ENCODE peak calls at places on chromosome 18, in four cellular contexts. One of them, this sample, is unnamed.

GRCh38 chr18:62759704-62760402 is 44.5 kb downstream of the PHLPP1 start:
- DNase-seq in activated gamma-delta T cell treated with Interleukin-2 at 50 U/mL for 16 hours: no peak
- DNase-seq in NAMALWA: no peak
- DNase-seq in NCI-H2081: no peak
- DNase-seq in this sample: no peak

GRCh38 chr18:6159426-6159825 is 255.3 kb downstream of the L3MBTL4 start:
- DNase-seq in activated gamma-delta T cell treated with Interleukin-2 at 50 U/mL for 16 hours: no peak
- DNase-seq in NAMALWA: no peak
- DNase-seq in NCI-H2081: no peak
- DNase-seq in this sample: no peak

GRCh38 chr18:76553715-76554603 is 58.9 kb upstream of the ZNF516 start:
- DNase-seq in activated gamma-delta T cell treated with Interleukin-2 at 50 U/mL for 16 hours: no peak
- DNase-seq in NAMALWA: no peak
- DNase-seq in NCI-H2081: no peak
- DNase-seq in this sample: no peak

GRCh38 chr18:26689226-26689913 is 141.0 kb upstream of the KCTD1 start:
- DNase-seq in activated gamma-delta T cell treated with Interleukin-2 at 50 U/mL for 16 hours: no peak
- DNase-seq in NAMALWA: no peak
- DNase-seq in NCI-H2081: no peak
- DNase-seq in this sample: no peak

GRCh38 chr18:75828379-75828778 is 400.9 kb upstream of the SMIM21 start:
- DNase-seq in activated gamma-delta T cell treated with Interleukin-2 at 50 U/mL for 16 hours: no peak
- DNase-seq in NAMALWA: no peak
- DNase-seq in NCI-H2081: no peak
- DNase-seq in this sample: no peak

GRCh38 chr18:76098728-76099514 is 396.1 kb downstream of the ZNF516 start:
- DNase-seq in activated gamma-delta T cell treated with Interleukin-2 at 50 U/mL for 16 hours: no peak
- DNase-seq in NAMALWA: no peak
- DNase-seq in NCI-H2081: no peak
- DNase-seq in this sample: no peak

GRCh38 chr18:11307716-11308115 is 158.3 kb upstream of the PIEZO2 start:
- DNase-seq in activated gamma-delta T cell treated with Interleukin-2 at 50 U/mL for 16 hours: no peak
- DNase-seq in NAMALWA: no peak
- DNase-seq in NCI-H2081: no peak
- DNase-seq in this sample: no peak

GRCh38 chr18:10241571-10241970 is 212.9 kb upstream of the APCDD1 start:
- DNase-seq in activated gamma-delta T cell treated with Interleukin-2 at 50 U/mL for 16 hours: no peak
- DNase-seq in NAMALWA: no peak
- DNase-seq in NCI-H2081: no peak
- DNase-seq in this sample: no peak

GRCh38 chr18:336753-337152 is 68.9 kb upstream of the THOC1 start:
- DNase-seq in activated gamma-delta T cell treated with Interleukin-2 at 50 U/mL for 16 hours: no peak
- DNase-seq in NAMALWA: no peak
- DNase-seq in NCI-H2081: no peak
- DNase-seq in this sample: no peak

GRCh38 chr18:28606686-28607085 is 429.8 kb upstream of the CDH2 start:
- DNase-seq in activated gamma-delta T cell treated with Interleukin-2 at 50 U/mL for 16 hours: no peak
- DNase-seq in NAMALWA: no peak
- DNase-seq in NCI-H2081: no peak
- DNase-seq in this sample: no peak

GRCh38 chr18:44039826-44040225 is 640.9 kb upstream of the SETBP1 start:
- DNase-seq in activated gamma-delta T cell treated with Interleukin-2 at 50 U/mL for 16 hours: no peak
- DNase-seq in NAMALWA: no peak
- DNase-seq in NCI-H2081: no peak
- DNase-seq in this sample: no peak

GRCh38 chr18:74489631-74490030 is 6.5 kb upstream of the CNDP2 start:
- DNase-seq in activated gamma-delta T cell treated with Interleukin-2 at 50 U/mL for 16 hours: no peak
- DNase-seq in NAMALWA: no peak
- DNase-seq in NCI-H2081: no peak
- DNase-seq in this sample: no peak

GRCh38 chr18:75408554-75409506 is 18.7 kb downstream of the SMIM21 start:
- DNase-seq in activated gamma-delta T cell treated with Interleukin-2 at 50 U/mL for 16 hours: no peak
- DNase-seq in NAMALWA: no peak
- DNase-seq in NCI-H2081: no peak
- DNase-seq in this sample: no peak

GRCh38 chr18:74935411-74935810 is 273.5 kb downstream of the PTGR3 start:
- DNase-seq in activated gamma-delta T cell treated with Interleukin-2 at 50 U/mL for 16 hours: no peak
- DNase-seq in NAMALWA: no peak
- DNase-seq in NCI-H2081: no peak
- DNase-seq in this sample: no peak

GRCh38 chr18:35875566-35875965 is 96.9 kb upstream of the RMP24 start:
- DNase-seq in activated gamma-delta T cell treated with Interleukin-2 at 50 U/mL for 16 hours: no peak
- DNase-seq in NAMALWA: no peak
- DNase-seq in NCI-H2081: no peak
- DNase-seq in this sample: no peak

GRCh38 chr18:62586148-62586774 is 63.4 kb downstream of the ZCCHC2 start:
- DNase-seq in activated gamma-delta T cell treated with Interleukin-2 at 50 U/mL for 16 hours: peak
- DNase-seq in NAMALWA: peak
- DNase-seq in NCI-H2081: peak
- DNase-seq in this sample: peak

GRCh38 chr18:67151366-67151765 is 365.2 kb downstream of the DSEL start:
- DNase-seq in activated gamma-delta T cell treated with Interleukin-2 at 50 U/mL for 16 hours: no peak
- DNase-seq in NAMALWA: no peak
- DNase-seq in NCI-H2081: no peak
- DNase-seq in this sample: no peak

GRCh38 chr18:48862678-48863270 is 88.0 kb downstream of the SMAD7 start:
- DNase-seq in activated gamma-delta T cell treated with Interleukin-2 at 50 U/mL for 16 hours: no peak
- DNase-seq in NAMALWA: no peak
- DNase-seq in NCI-H2081: no peak
- DNase-seq in this sample: no peak

GRCh38 chr18:61980355-61980754 is 87.5 kb upstream of the RNF152 start:
- DNase-seq in activated gamma-delta T cell treated with Interleukin-2 at 50 U/mL for 16 hours: no peak
- DNase-seq in NAMALWA: no peak
- DNase-seq in NCI-H2081: no peak
- DNase-seq in this sample: no peak

GRCh38 chr18:67428805-67429204 is 87.7 kb downstream of the DSEL start:
- DNase-seq in activated gamma-delta T cell treated with Interleukin-2 at 50 U/mL for 16 hours: no peak
- DNase-seq in NAMALWA: no peak
- DNase-seq in NCI-H2081: no peak
- DNase-seq in this sample: no peak

GRCh38 chr18:55323051-55323994 is 264.7 kb downstream of the TCF4 start:
- DNase-seq in activated gamma-delta T cell treated with Interleukin-2 at 50 U/mL for 16 hours: no peak
- DNase-seq in NAMALWA: peak
- DNase-seq in NCI-H2081: peak
- DNase-seq in this sample: peak

This sample was measured in NCI-H1105.